ENCODE peak calls at places on chromosomes 7 and 10, in six cellular contexts. One of them, this sample, is unnamed.

GRCh38 chr10:127300868-127301321 is 104.5 kb upstream of the INSYN2A start:
- DNase-seq in IMR-90: no peak
- DNase-seq in neuronal stem cell: no peak
- DNase-seq in trophoblast cell: no peak
- DNase-seq in H1: no peak
- DNase-seq in mesenchymal stem cell: no peak
- DNase-seq in this sample: no peak

GRCh38 chr10:103786020-103786419 is 69.4 kb downstream of the SH3PXD2A start:
- DNase-seq in IMR-90: no peak
- DNase-seq in neuronal stem cell: no peak
- DNase-seq in trophoblast cell: no peak
- DNase-seq in H1: no peak
- DNase-seq in mesenchymal stem cell: no peak
- DNase-seq in this sample: no peak

GRCh38 chr7:151381333-151382078 is 28.3 kb downstream of the WDR86 start:
- DNase-seq in IMR-90: no peak
- DNase-seq in neuronal stem cell: no peak
- DNase-seq in trophoblast cell: no peak
- DNase-seq in H1: peak
- DNase-seq in mesenchymal stem cell: no peak
- DNase-seq in this sample: peak

GRCh38 chr10:78937800-78938694 is 130.7 kb upstream of the ZMIZ1 start:
- DNase-seq in IMR-90: no peak
- DNase-seq in neuronal stem cell: no peak
- DNase-seq in trophoblast cell: no peak
- DNase-seq in H1: no peak
- DNase-seq in mesenchymal stem cell: peak
- DNase-seq in this sample: peak

GRCh38 chr10:92238062-92238585 is 52.8 kb downstream of the CPEB3 start:
- DNase-seq in IMR-90: no peak
- DNase-seq in neuronal stem cell: no peak
- DNase-seq in trophoblast cell: no peak
- DNase-seq in H1: no peak
- DNase-seq in mesenchymal stem cell: no peak
- DNase-seq in this sample: no peak

GRCh38 chr7:461453-462172 is 58.0 kb downstream of the PDGFA start:
- DNase-seq in IMR-90: no peak
- DNase-seq in neuronal stem cell: no peak
- DNase-seq in trophoblast cell: no peak
- DNase-seq in H1: no peak
- DNase-seq in mesenchymal stem cell: peak
- DNase-seq in this sample: peak

GRCh38 chr10:127991543-127992255 is 84.8 kb downstream of the PTPRE start:
- DNase-seq in IMR-90: no peak
- DNase-seq in neuronal stem cell: no peak
- DNase-seq in trophoblast cell: no peak
- DNase-seq in H1: no peak
- DNase-seq in mesenchymal stem cell: peak
- DNase-seq in this sample: no peak

GRCh38 chr10:127907411-127908105 is 655 bp downstream of the PTPRE start:
- DNase-seq in IMR-90: no peak
- DNase-seq in neuronal stem cell: no peak
- DNase-seq in trophoblast cell: no peak
- DNase-seq in H1: peak
- DNase-seq in mesenchymal stem cell: peak
- DNase-seq in this sample: no peak

GRCh38 chr7:113774182-113774807 is 144.5 kb downstream of the PPP1R3A start:
- DNase-seq in IMR-90: peak
- DNase-seq in neuronal stem cell: no peak
- DNase-seq in trophoblast cell: peak
- DNase-seq in H1: no peak
- DNase-seq in mesenchymal stem cell: peak
- DNase-seq in this sample: peak

GRCh38 chr10:22874189-22874854 is 53.5 kb upstream of the ARMC3 start:
- DNase-seq in IMR-90: no peak
- DNase-seq in neuronal stem cell: no peak
- DNase-seq in trophoblast cell: no peak
- DNase-seq in H1: no peak
- DNase-seq in mesenchymal stem cell: no peak
- DNase-seq in this sample: no peak

GRCh38 chr10:92799591-92799990 is 48.7 kb upstream of the EXOC6 start:
- DNase-seq in IMR-90: peak
- DNase-seq in neuronal stem cell: no peak
- DNase-seq in trophoblast cell: no peak
- DNase-seq in H1: no peak
- DNase-seq in mesenchymal stem cell: peak
- DNase-seq in this sample: no peak

GRCh38 chr7:114818501-114818900 is 103.4 kb upstream of the MDFIC start:
- DNase-seq in IMR-90: peak
- DNase-seq in neuronal stem cell: no peak
- DNase-seq in trophoblast cell: peak
- DNase-seq in H1: no peak
- DNase-seq in mesenchymal stem cell: peak
- DNase-seq in this sample: no peak

GRCh38 chr10:87594864-87595263 is 64.8 kb upstream of the PAPSS2 start:
- DNase-seq in IMR-90: no peak
- DNase-seq in neuronal stem cell: no peak
- DNase-seq in trophoblast cell: no peak
- DNase-seq in H1: no peak
- DNase-seq in mesenchymal stem cell: no peak
- DNase-seq in this sample: no peak

GRCh38 chr10:35259769-35260397 is 76.4 kb upstream of the CCNY start:
- DNase-seq in IMR-90: peak
- DNase-seq in neuronal stem cell: no peak
- DNase-seq in trophoblast cell: peak
- DNase-seq in H1: no peak
- DNase-seq in mesenchymal stem cell: peak
- DNase-seq in this sample: peak

GRCh38 chr10:125880719-125881118 is 373 bp downstream of the DHX32 start:
- DNase-seq in IMR-90: peak
- DNase-seq in neuronal stem cell: no peak
- DNase-seq in trophoblast cell: peak
- DNase-seq in H1: no peak
- DNase-seq in mesenchymal stem cell: peak
- DNase-seq in this sample: peak

GRCh38 chr7:421056-421991 is 98.3 kb downstream of the PDGFA start:
- DNase-seq in IMR-90: no peak
- DNase-seq in neuronal stem cell: no peak
- DNase-seq in trophoblast cell: no peak
- DNase-seq in H1: peak
- DNase-seq in mesenchymal stem cell: no peak
- DNase-seq in this sample: no peak

GRCh38 chr7:94338921-94339371 is 55.7 kb upstream of the COL1A2 start:
- DNase-seq in IMR-90: peak
- DNase-seq in neuronal stem cell: no peak
- DNase-seq in trophoblast cell: no peak
- DNase-seq in H1: no peak
- DNase-seq in mesenchymal stem cell: peak
- DNase-seq in this sample: peak

GRCh38 chr7:40986351-40986873 is 716.5 kb downstream of the INHBA start:
- DNase-seq in IMR-90: peak
- DNase-seq in neuronal stem cell: no peak
- DNase-seq in trophoblast cell: peak
- DNase-seq in H1: no peak
- DNase-seq in mesenchymal stem cell: peak
- DNase-seq in this sample: no peak

GRCh38 chr7:8436965-8437364 is 3.6 kb downstream of the NXPH1 start:
- DNase-seq in IMR-90: no peak
- DNase-seq in neuronal stem cell: peak
- DNase-seq in trophoblast cell: peak
- DNase-seq in H1: peak
- DNase-seq in mesenchymal stem cell: no peak
- DNase-seq in this sample: peak

GRCh38 chr10:75654171-75654772 is 222.8 kb downstream of the LRMDA start:
- DNase-seq in IMR-90: no peak
- DNase-seq in neuronal stem cell: no peak
- DNase-seq in trophoblast cell: no peak
- DNase-seq in H1: no peak
- DNase-seq in mesenchymal stem cell: no peak
- DNase-seq in this sample: no peak

GRCh38 chr7:158861936-158862704 is 5.8 kb downstream of the DYNC2I1 start:
- DNase-seq in IMR-90: no peak
- DNase-seq in neuronal stem cell: no peak
- DNase-seq in trophoblast cell: no peak
- DNase-seq in H1: no peak
- DNase-seq in mesenchymal stem cell: no peak
- DNase-seq in this sample: no peak

GRCh38 chr7:102439963-102440795 is 6.8 kb downstream of the ORAI2 start:
- DNase-seq in IMR-90: peak
- DNase-seq in neuronal stem cell: peak
- DNase-seq in trophoblast cell: peak
- DNase-seq in H1: no peak
- DNase-seq in mesenchymal stem cell: peak
- DNase-seq in this sample: peak

GRCh38 chr7:100130608-100131453 is 4.1 kb downstream of the MBLAC1 start:
- DNase-seq in IMR-90: peak
- DNase-seq in neuronal stem cell: peak
- DNase-seq in trophoblast cell: peak
- DNase-seq in H1: peak
- DNase-seq in mesenchymal stem cell: peak
- DNase-seq in this sample: peak

GRCh38 chr10:14605231-14605925 is 169.3 kb downstream of the FAM107B start:
- DNase-seq in IMR-90: peak
- DNase-seq in neuronal stem cell: no peak
- DNase-seq in trophoblast cell: peak
- DNase-seq in H1: no peak
- DNase-seq in mesenchymal stem cell: peak
- DNase-seq in this sample: peak
- H3K4me3 ChIP-seq in IMR-90: peak
- H3K4me3 ChIP-seq in neuronal stem cell: no peak
- H3K4me3 ChIP-seq in trophoblast cell: no peak
- H3K4me3 ChIP-seq in H1: peak
- H3K4me3 ChIP-seq in mesenchymal stem cell: no peak
- H3K4me3 ChIP-seq in this sample: no peak

DNA sequence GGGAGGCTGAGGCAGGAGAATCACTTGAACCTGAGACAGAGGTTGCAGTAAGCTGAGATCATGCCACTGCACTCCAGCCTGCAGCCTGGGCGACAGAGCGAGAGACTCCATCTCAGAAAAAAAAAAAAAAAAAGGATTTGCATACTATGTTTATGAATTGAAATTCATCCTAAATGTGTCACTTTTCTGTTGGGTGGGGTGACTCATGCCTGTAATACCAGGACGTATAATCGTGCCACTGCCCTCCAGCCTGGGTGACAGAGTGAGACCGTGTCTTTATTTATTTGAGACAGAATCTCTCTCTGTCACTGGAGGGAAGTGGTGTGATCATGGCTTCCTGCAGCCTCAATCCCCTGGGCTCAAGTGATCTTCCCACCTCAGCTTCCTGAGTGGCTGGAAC is 5.8 kb downstream of the ZNF212 start:
- DNase-seq in IMR-90: peak
- DNase-seq in neuronal stem cell: no peak
- DNase-seq in trophoblast cell: peak
- DNase-seq in H1: no peak
- DNase-seq in mesenchymal stem cell: peak
- DNase-seq in this sample: no peak
- H3K27ac ChIP-seq in IMR-90: no peak
- H3K27ac ChIP-seq in neuronal stem cell: no peak
- H3K27ac ChIP-seq in trophoblast cell: no peak
- H3K27ac ChIP-seq in H1: no peak
- H3K27ac ChIP-seq in mesenchymal stem cell: no peak
- H3K27ac ChIP-seq in this sample: no peak

DNA sequence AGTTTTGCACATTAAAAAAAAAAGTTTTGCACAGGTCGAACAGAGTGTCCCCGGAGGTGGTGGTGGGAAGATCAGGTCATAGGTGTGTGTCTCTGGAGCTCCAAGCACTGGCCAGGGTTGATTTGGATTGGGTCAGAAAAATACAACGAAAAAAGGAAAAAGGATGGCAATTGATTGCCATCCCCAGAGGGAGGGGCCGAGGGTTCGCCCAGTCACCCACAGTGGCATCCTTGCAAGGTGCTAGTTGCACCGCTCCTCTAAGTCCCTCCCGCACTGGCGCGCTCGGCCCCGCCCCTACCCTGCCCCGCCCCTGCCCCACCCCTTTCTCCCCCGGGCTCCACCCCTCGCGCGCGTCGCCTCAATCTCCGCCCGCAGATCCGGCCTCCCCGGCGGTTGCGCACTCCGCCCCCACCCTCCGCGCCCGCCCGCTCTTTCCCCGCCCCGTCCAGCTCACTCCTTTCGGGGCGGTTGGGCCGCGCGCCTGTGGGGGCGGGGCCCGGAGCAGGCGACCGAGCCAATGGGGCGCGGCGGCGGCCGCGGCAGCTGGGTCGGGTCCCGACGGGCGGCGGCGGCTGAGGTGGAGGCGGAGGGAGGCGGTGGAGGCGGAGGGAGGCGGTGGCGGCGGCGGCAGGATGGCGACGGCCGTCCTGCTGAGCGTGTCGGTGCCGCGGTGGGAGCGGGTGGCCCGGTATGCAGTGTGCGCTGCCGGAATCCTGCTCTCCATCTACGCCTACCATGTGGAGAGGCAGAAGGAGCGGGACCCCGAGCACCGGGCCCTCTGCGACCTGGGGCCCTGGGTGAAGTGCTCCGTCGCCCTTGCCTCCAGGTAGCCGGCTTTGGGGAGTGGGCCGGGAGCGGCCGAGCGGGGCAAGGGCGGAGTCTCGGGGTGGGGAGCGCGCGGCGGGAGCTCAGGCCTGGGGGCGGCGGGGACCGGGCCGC is 31.5 kb upstream of the ERV3-1 start:
- DNase-seq in IMR-90: peak
- DNase-seq in neuronal stem cell: peak
- DNase-seq in trophoblast cell: peak
- DNase-seq in H1: peak
- DNase-seq in mesenchymal stem cell: peak
- DNase-seq in this sample: peak
- H2BK120ac ChIP-seq in IMR-90: no peak
- H2BK120ac ChIP-seq in neuronal stem cell: no peak
- H2BK120ac ChIP-seq in trophoblast cell: peak
- H2BK120ac ChIP-seq in H1: no peak
- H2BK120ac ChIP-seq in mesenchymal stem cell: no peak
- H2BK120ac ChIP-seq in this sample: no peak

DNA sequence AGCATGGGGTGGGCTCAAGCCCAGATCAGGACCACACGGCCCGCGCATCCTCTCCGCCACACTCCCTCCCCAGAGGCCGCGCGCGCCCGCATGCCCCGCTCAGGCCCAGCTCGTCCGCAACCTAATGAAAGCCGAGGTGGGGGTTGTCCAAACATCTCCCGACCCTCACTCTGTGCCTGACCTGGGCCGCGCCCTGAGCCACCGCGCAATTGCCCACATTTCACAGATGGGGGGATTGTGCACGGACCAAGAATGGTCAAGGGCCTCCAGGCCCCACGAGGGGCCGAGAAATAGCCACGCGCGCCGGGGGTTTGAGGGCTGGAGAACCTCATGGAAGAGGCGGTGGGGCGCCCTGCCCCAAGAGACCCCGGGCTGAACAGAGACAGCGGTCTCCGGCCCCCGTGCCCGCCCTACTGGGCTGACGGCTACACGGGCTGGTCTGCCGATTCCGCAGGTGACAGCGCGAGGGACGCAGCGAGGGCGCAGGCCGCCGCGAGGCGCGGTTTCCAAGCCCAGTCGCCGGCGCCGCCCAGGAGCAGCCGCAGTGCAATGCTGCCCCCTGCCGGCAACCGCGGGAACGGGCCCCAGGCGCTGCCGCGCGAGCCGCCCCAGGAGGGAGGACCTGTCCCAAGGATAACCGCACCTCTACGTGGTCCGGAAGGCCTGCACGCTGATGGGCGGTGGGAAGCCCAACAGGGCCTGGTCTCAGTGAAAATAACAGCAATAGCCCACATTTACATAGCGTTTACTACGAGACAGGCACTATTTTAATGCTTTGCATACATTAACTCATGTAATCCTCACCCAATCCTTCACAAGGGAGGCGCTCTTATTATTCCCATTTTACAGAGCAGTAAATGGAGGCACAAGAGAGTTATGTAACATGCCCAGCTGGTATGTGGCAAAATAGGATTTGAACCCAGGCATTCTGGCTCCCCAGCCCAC is 10.5 kb upstream of the GRID1 start:
- DNase-seq in IMR-90: peak
- DNase-seq in neuronal stem cell: peak
- DNase-seq in trophoblast cell: peak
- DNase-seq in H1: peak
- DNase-seq in mesenchymal stem cell: peak
- DNase-seq in this sample: peak
- H3K4me3 ChIP-seq in IMR-90: no peak
- H3K4me3 ChIP-seq in neuronal stem cell: no peak
- H3K4me3 ChIP-seq in trophoblast cell: no peak
- H3K4me3 ChIP-seq in H1: peak
- H3K4me3 ChIP-seq in mesenchymal stem cell: no peak
- H3K4me3 ChIP-seq in this sample: no peak